ENCODE peak calls at places on chromosomes 11 and 22, in four cellular contexts. N, W, T and K are unnamed samples.
A peak's percentile ranks its signal among the peaks of the same experiment; 100 is the strongest.

GRCh38 chr22:37525073-37525745 is 6.0 kb upstream of the CARD10 start:
- DNase-seq in N (peak; percentile 37), T (peak; percentile 60), W (no peak), K (no peak)

GRCh38 chr22:22687638-22688500 is 43.5 kb downstream of the GGTLC2 start:
- DNase-seq in T (no peak), W (peak; percentile 93), N (peak; percentile 60), K (peak; percentile 43)

GRCh38 chr11:118845369-118845768 is 38.3 kb upstream of the CXCR5 start:
- DNase-seq in W (peak; percentile 36), N (no peak), T (no peak), K (no peak)

GRCh38 chr11:35248558-35249323 is 109.8 kb downstream of the CD44 start:
- DNase-seq in W (no peak), N (no peak), T (no peak), K (no peak)

GRCh38 chr11:42299780-42300179 is 840.3 kb upstream of the LRRC4C start:
- DNase-seq in N (no peak), T (no peak), W (no peak), K (no peak)

GRCh38 chr11:118437046-118437735 is 899 bp downstream of the KMT2A start:
- DNase-seq in W (peak; percentile 94), N (peak; percentile 57), T (no peak), K (peak; percentile 10)

GRCh38 chr11:115505165-115505564 is 950 bp upstream of the CADM1 start:
- DNase-seq in W (no peak), N (peak; percentile 20), T (no peak), K (no peak)

GRCh38 chr11:50246183-50246582 is 213.5 kb downstream of the OR4C45 start:
- DNase-seq in W (no peak), T (no peak), N (no peak), K (no peak)

GRCh38 chr22:19598054-19598855 is 74.0 kb upstream of the CLDN5 start:
- DNase-seq in N (no peak), T (no peak), W (no peak), K (no peak)

GRCh38 chr11:15920856-15921629 is 435.3 kb downstream of the SOX6 start:
- DNase-seq in W (no peak), T (no peak), N (no peak), K (no peak)

GRCh38 chr22:49738566-49738965 is 89.1 kb downstream of the BRD1 start:
- DNase-seq in W (no peak), T (no peak), N (no peak), K (no peak)

GRCh38 chr22:47174096-47174495 is 411.6 kb downstream of the TBC1D22A start:
- DNase-seq in T (no peak), W (no peak), N (no peak), K (no peak)

GRCh38 chr11:5940748-5941147 is 1.3 kb upstream of the OR56A3 start:
- DNase-seq in N (no peak), T (no peak), W (no peak), K (no peak)

GRCh38 chr11:5933116-5933515 is 8.9 kb upstream of the OR56A3 start:
- DNase-seq in N (no peak), W (no peak), T (no peak), K (no peak)

GRCh38 chr11:5941951-5942350 is at the start of gene OR56A3:
- DNase-seq in N (no peak), W (no peak), T (no peak), K (no peak)

GRCh38 chr11:5937868-5938602 is 4.0 kb upstream of the OR56A3 start:
- DNase-seq in W (no peak), T (no peak), N (no peak), K (no peak)

DNA sequence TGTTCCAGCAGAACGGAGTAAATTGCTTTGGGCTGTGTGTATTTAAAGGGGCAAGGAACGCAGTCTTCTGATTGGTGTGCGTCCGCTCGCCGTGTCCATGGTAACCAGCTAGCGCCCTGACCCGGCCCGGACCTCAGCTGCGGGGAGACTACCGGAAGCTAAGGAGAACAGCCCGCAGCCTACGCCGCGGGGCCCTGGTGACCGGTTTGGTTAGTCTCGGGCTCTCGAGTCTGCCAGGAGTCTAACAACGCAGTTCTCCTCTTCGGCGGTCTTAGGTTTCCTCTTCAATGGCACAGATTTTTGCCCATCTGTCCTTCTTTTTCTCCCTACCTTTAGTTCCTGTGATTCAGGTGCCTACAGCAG is 3.5 kb upstream of the OR56A3 start:
- DNase-seq in T (no peak), N (no peak), W (no peak), K (no peak)
- TF ChIP-seq ELF1 in T (no peak), N (no peak), W (no peak), K (no peak)

GRCh38 chr11:46907606-46908005 is 10.7 kb downstream of the LRP4 start:
- DNase-seq in W (no peak), N (no peak), T (no peak), K (no peak)

GRCh38 chr11:46902694-46903093 is 15.7 kb downstream of the LRP4 start:
- DNase-seq in W (no peak), N (no peak), T (no peak), K (no peak)

GRCh38 chr11:46903846-46904245 is 14.5 kb downstream of the LRP4 start:
- DNase-seq in W (no peak), T (no peak), N (no peak), K (no peak)

GRCh38 chr11:46905806-46906205 is 12.5 kb downstream of the LRP4 start:
- DNase-seq in N (no peak), T (no peak), W (no peak), K (no peak)

DNA sequence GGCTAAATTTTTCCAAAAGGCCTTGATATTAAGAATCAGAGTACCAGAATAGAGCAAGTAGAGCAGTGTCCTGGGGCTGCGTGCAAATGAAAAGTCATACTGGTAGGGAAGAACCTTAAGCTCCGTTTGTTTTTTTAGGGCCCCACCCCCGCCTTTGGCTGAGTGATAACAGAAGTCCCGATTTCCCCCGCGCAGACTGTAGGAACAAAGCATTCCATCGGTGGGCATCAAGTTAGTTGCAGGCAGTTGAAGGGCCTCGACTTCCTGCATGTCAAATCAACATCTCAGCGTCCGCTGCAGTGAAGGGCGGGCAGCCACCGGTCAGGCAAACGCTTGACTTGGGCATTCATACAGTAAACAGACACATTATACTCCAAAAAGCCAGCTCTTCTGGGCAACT is 11.8 kb downstream of the LRP4 start:
- DNase-seq in T (no peak), N (no peak), W (peak; percentile 23), K (no peak)
- TF ChIP-seq ELF1 in T (no peak), N (no peak), W (no peak), K (no peak)

GRCh38 chr11:19988598-19988997 is 171.7 kb downstream of the DBX1 start:
- DNase-seq in W (no peak), T (peak; percentile 13), N (no peak), K (no peak)
- TF ChIP-seq ELF1 in W (no peak), T (no peak), N (no peak), K (no peak)

GRCh38 chr11:958101-958500 is 32.4 kb downstream of the AP2A2 start:
- DNase-seq in T (no peak), W (no peak), N (no peak), K (no peak)
- TF ChIP-seq ELF1 in T (no peak), W (no peak), N (no peak), K (no peak)

DNA sequence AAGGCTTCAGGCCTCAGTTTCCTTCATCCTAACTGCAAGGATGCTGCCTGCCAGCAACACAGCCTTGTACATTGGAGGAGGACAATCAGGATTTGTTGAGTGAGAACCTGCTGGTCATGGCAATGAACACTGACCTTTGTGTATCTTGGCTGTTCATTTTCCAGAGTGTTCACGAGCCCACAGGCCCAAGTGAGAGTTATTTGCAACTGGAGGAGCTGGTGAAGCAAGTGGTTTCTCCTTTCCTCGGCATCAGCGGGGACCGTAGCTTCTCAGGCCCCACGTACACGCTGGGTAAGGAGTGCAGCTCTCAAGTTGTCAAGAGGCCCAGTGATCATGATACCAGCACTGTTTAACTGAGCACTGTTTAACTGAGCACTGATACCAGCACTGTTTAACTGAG is 59.0 kb downstream of the TRAF6 start:
- DNase-seq in W (no peak), T (no peak), N (no peak), K (no peak)
- TF ChIP-seq ELF1 in W (no peak), T (no peak), N (no peak), K (no peak)